ENCODE peak calls at places on chromosomes 1 and 21, in five cellular contexts. G is CD4-positive, alpha-beta T cell; J is mesendoderm; C is cardiac fibroblast; W is RKO. V is an unnamed sample.

GRCh38 chr1:217228689-217229088 is 402.2 kb downstream of the GPATCH2 start:
- DNase-seq in G (no peak), J (no peak), C (no peak), W (no peak), V (no peak)

GRCh38 chr1:89484097-89485038 is 40.3 kb upstream of the LRRC8B start:
- DNase-seq in G (no peak), J (no peak), C (no peak), W (no peak), V (no peak)

GRCh38 chr1:202618387-202619022 is 91.7 kb downstream of the SYT2 start:
- DNase-seq in G (no peak), J (peak; percentile 58), C (peak; percentile 50), W (no peak), V (no peak)

GRCh38 chr21:45502600-45502999 is 39.6 kb downstream of the SLC19A1 start:
- DNase-seq in G (no peak), J (no peak), C (no peak), W (no peak), V (no peak)

GRCh38 chr1:114218397-114219237 is 64.9 kb upstream of the SYT6 start:
- DNase-seq in G (no peak), J (no peak), C (no peak), W (no peak), V (no peak)

GRCh38 chr1:19003371-19004290 is 47.2 kb upstream of the IFFO2 start:
- DNase-seq in G (no peak), J (no peak), C (peak; percentile 74), W (no peak), V (no peak)

GRCh38 chr1:69103705-69104385 is 463.9 kb upstream of the LRRC7 start:
- DNase-seq in G (no peak), J (no peak), C (no peak), W (no peak), V (no peak)

GRCh38 chr1:160724445-160725242 is 13.0 kb upstream of the CD48 start:
- DNase-seq in G (no peak), J (peak; percentile 41), C (no peak), W (no peak), V (no peak)